ENCODE peak calls at places on chromosomes 1 and 21, in seven cellular contexts. Q is IMR-90, D is H1, J is H9, P is mesendoderm, E is mesenchymal stem cell, G is neuronal stem cell. W is an unnamed sample.

GRCh38 chr1:228004331-228004871 is 2.4 kb upstream of the WNT3A start:
- DNase-seq in Q (no peak), E (no peak), D (peak; percentile 71), J (peak; percentile 78), G (no peak), P (peak; percentile 67), W (peak; percentile 15)

GRCh38 chr1:218259800-218260199 is 25.3 kb upstream of the RRP15 start:
- DNase-seq in Q (no peak), E (no peak), D (no peak), J (no peak), P (peak; percentile 55), G (no peak), W (peak; percentile 35)

GRCh38 chr1:116751626-116752025 is 2.6 kb upstream of the CD2 start:
- DNase-seq in Q (no peak), G (no peak), E (no peak), D (no peak), J (no peak), P (no peak), W (no peak)

GRCh38 chr1:167635233-167635648 is 5.2 kb downstream of the RCSD1 start:
- DNase-seq in G (peak; percentile 36), J (peak; percentile 64), E (no peak), Q (no peak), P (peak; percentile 78), D (peak; percentile 47), W (no peak)

GRCh38 chr1:62962014-62962793 is 178.3 kb downstream of the ATG4C start:
- DNase-seq in J (no peak), G (no peak), D (no peak), Q (no peak), P (no peak), E (no peak), W (no peak)

GRCh38 chr1:14165289-14165867 is 433.1 kb upstream of the KAZN start:
- DNase-seq in J (no peak), Q (no peak), E (no peak), P (no peak), G (no peak), D (no peak), W (no peak)

GRCh38 chr1:112312879-112313278 is 83.1 kb upstream of the CTTNBP2NL start:
- DNase-seq in E (no peak), D (no peak), P (no peak), Q (no peak), G (no peak), J (no peak), W (no peak)

GRCh38 chr1:173504268-173504667 is 27.1 kb downstream of the PRDX6 start:
- DNase-seq in G (no peak), E (no peak), Q (no peak), J (no peak), D (no peak), P (no peak), W (no peak)

GRCh38 chr1:6166221-6166620 is 13.9 kb downstream of the CHD5 start:
- DNase-seq in E (no peak), G (no peak), Q (no peak), D (no peak), J (no peak), P (no peak), W (no peak)
- H4K8ac ChIP-seq in E (no peak overlapping the region), G (no peak overlapping the region), Q (no peak overlapping the region), D (no peak overlapping the region), J (no peak overlapping the region), P (no peak overlapping the region), W (no peak overlapping the region)

GRCh38 chr1:3073520-3074296 is 4.7 kb downstream of the PRDM16 start:
- DNase-seq in P (no peak), J (no peak), Q (no peak), D (peak; percentile 62), G (no peak), E (no peak), W (no peak)

GRCh38 chr1:3076388-3076740 is 7.4 kb downstream of the PRDM16 start:
- DNase-seq in J (no peak), D (no peak), P (no peak), G (no peak), Q (no peak), E (no peak), W (no peak)

GRCh38 chr1:3074297-3074741 is 5.3 kb downstream of the PRDM16 start:
- DNase-seq in J (no peak), Q (no peak), G (no peak), D (peak; percentile 48), P (peak; percentile 37), E (no peak), W (no peak)

GRCh38 chr1:3075666-3076387 is 6.8 kb downstream of the PRDM16 start:
- DNase-seq in Q (no peak), J (no peak), G (no peak), D (no peak), P (no peak), E (no peak), W (no peak)

GRCh38 chr1:3074800-3075199 is 5.8 kb downstream of the PRDM16 start:
- DNase-seq in J (no peak), Q (no peak), D (peak; percentile 51), G (no peak), E (no peak), P (no peak), W (no peak)
- H2BK5ac ChIP-seq in J (no peak overlapping the region), Q (no peak overlapping the region), D (no peak overlapping the region), G (peak overlapping the region; percentile 7), E (no peak overlapping the region), P (no peak overlapping the region), W (no peak overlapping the region)

GRCh38 chr1:203326830-203327683 is 21.7 kb downstream of the BTG2 start:
- DNase-seq in J (peak; percentile 93), E (peak; percentile 91), Q (peak; percentile 79), D (peak; percentile 94), P (peak; percentile 95), G (peak; percentile 92), W (peak; percentile 85)

GRCh38 chr1:203325004-203325417 is 19.7 kb downstream of the BTG2 start:
- DNase-seq in Q (no peak), G (peak; percentile 84), D (peak; percentile 48), P (peak; percentile 19), E (no peak), J (no peak), W (no peak)

GRCh38 chr1:203323587-203323986 is 18.3 kb downstream of the BTG2 start:
- DNase-seq in E (no peak), D (no peak), J (no peak), P (no peak), G (no peak), Q (no peak), W (no peak)

GRCh38 chr1:203324103-203325003 is 19.0 kb downstream of the BTG2 start:
- DNase-seq in D (no peak), P (no peak), G (no peak), Q (no peak), J (no peak), E (no peak), W (no peak)

GRCh38 chr1:203325418-203326091 is 20.2 kb downstream of the BTG2 start:
- DNase-seq in G (no peak), D (peak; percentile 51), P (no peak), J (no peak), Q (no peak), E (no peak), W (no peak)
- H3K9ac ChIP-seq in G (no peak overlapping the region), D (no peak overlapping the region), P (no peak overlapping the region), J (no peak overlapping the region), Q (no peak overlapping the region), E (no peak overlapping the region), W (no peak overlapping the region)

DNA sequence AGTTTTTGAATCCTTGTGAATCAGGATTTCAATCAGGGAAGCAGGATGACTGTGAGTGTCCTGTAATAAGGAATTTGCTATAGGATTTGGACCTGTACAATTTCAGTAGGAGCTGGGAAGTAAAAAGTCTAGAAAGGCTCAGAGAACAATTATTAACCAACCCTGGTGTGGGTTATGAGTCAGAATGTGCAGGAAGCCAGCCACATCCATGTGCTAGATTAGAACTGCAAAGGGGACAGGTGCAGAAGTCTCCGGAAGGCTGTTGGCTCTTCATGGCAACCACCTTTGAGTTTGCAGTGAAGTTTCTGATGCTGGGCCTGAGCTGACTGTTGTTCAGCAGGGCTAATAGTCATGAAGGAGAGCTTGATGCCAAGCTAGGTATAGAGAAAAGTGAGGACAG is 70.7 kb downstream of the SPATA46 start:
- DNase-seq in D (no peak), P (no peak), J (no peak), G (no peak), E (no peak), Q (peak; percentile 10), W (no peak)
- H4K8ac ChIP-seq in D (no peak overlapping the region), P (no peak overlapping the region), J (no peak overlapping the region), G (no peak overlapping the region), E (no peak overlapping the region), Q (no peak overlapping the region), W (no peak overlapping the region)

GRCh38 chr1:211313392-211313791 is 13.2 kb upstream of the TRAF5 start:
- DNase-seq in E (no peak), G (no peak), P (no peak), J (no peak), Q (no peak), D (no peak), W (no peak)
- H2BK5ac ChIP-seq in E (no peak overlapping the region), G (no peak overlapping the region), P (no peak overlapping the region), J (no peak overlapping the region), Q (no peak overlapping the region), D (no peak overlapping the region), W (no peak overlapping the region)

GRCh38 chr1:51433269-51433971 is 85.6 kb downstream of the EPS15 start:
- DNase-seq in J (no peak), E (peak; percentile 54), D (no peak), G (no peak), Q (no peak), P (peak; percentile 10), W (no peak)
- H3K9ac ChIP-seq in J (no peak overlapping the region), E (no peak overlapping the region), D (no peak overlapping the region), G (no peak overlapping the region), Q (no peak overlapping the region), P (no peak overlapping the region), W (no peak overlapping the region)

GRCh38 chr1:170836146-170836545 is 99.2 kb upstream of the MROH9 start:
- DNase-seq in D (no peak), G (no peak), Q (peak; percentile 19), P (no peak), J (no peak), E (no peak), W (no peak)
- H4K8ac ChIP-seq in D (no peak overlapping the region), G (no peak overlapping the region), Q (no peak overlapping the region), P (no peak overlapping the region), J (no peak overlapping the region), E (no peak overlapping the region), W (no peak overlapping the region)

DNA sequence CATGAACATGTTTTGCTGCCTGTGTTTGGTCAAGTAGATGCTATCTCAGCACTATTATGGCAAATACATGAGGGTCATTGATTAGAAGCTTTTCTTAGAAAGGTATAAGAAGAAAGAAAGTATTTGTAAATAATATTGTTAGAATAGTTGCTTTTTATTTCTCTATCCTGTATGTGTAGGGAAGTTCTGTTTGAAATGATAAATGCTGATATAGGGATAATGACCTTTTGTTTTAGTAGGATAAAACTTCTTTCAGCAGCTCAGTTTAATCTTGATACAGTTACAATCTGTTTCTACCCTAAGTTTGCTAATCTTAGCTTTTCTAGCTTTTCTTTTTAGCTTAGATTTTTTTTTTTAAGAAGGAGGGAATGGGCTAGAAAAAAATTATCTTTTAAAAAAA is 63.3 kb downstream of the USP25 start:
- DNase-seq in J (no peak), G (no peak), D (no peak), P (no peak), E (no peak), Q (no peak), W (no peak)
- H2BK5ac ChIP-seq in J (no peak overlapping the region), G (no peak overlapping the region), D (no peak overlapping the region), P (no peak overlapping the region), E (no peak overlapping the region), Q (no peak overlapping the region), W (no peak overlapping the region)

DNA sequence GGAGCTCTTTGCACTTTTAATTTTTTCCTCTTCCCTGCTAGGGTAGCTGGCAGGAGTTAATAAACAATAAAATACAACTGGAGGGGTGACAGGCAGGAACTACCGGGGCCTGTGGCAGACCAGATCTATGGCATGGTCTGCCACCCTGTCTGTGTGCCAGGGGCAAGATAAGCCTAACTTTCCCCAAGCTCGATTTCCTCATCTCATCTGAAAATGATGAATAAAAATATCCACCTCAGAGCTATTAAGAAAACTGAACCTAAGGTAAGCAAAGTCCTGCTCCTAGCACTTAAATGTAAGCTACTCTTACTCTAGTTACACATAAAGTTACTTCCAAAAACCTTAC is 879 bp upstream of the IPO13 start:
- DNase-seq in E (no peak), G (no peak), D (no peak), J (no peak), P (no peak), Q (no peak), W (no peak)
- H3K9ac ChIP-seq in E (peak overlapping the region; percentile 100), G (no peak overlapping the region), D (no peak overlapping the region), J (no peak overlapping the region), P (peak overlapping the region; percentile 23), Q (peak overlapping the region; percentile 34), W (no peak overlapping the region)

W was measured in trophoblast cell.